ENCODE peak calls at places on chromosomes 1 and 21, in four cellular contexts. One of them, this sample, is unnamed.
A peak's percentile ranks its signal among the peaks of the same experiment; 100 is the strongest.

GRCh38 chr1:179310271-179310670 is 16.7 kb downstream of the SOAT1 start:
- DNase-seq in endothelial cell: no peak
- DNase-seq in GM12892: no peak
- DNase-seq in suprapubic skin: no peak
- DNase-seq in this sample: no peak

GRCh38 chr1:194870860-194871259 is 1684.4 kb upstream of the B3GALT2 start:
- DNase-seq in endothelial cell: no peak
- DNase-seq in GM12892: no peak
- DNase-seq in suprapubic skin: no peak
- DNase-seq in this sample: no peak

GRCh38 chr1:201946224-201946908 is at the start of gene LMOD1:
- DNase-seq in endothelial cell: peak; percentile 72
- DNase-seq in GM12892: no peak
- DNase-seq in suprapubic skin: peak; percentile 87
- DNase-seq in this sample: no peak

GRCh38 chr1:41240806-41241747 is 1.0 kb downstream of the SCMH1 start:
- DNase-seq in endothelial cell: peak; percentile 55
- DNase-seq in GM12892: peak; percentile 48
- DNase-seq in suprapubic skin: peak; percentile 78
- DNase-seq in this sample: no peak

GRCh38 chr1:63073530-63074306 is 248.6 kb upstream of the FOXD3 start:
- DNase-seq in endothelial cell: peak; percentile 36
- DNase-seq in GM12892: no peak
- DNase-seq in suprapubic skin: no peak
- DNase-seq in this sample: no peak

GRCh38 chr1:93087532-93087931 is 8.4 kb downstream of the MTF2 start:
- DNase-seq in endothelial cell: no peak
- DNase-seq in GM12892: no peak
- DNase-seq in suprapubic skin: no peak
- DNase-seq in this sample: no peak

GRCh38 chr1:237613984-237614383 is 276.7 kb downstream of the ZP4 start:
- DNase-seq in endothelial cell: no peak
- DNase-seq in GM12892: no peak
- DNase-seq in suprapubic skin: no peak
- DNase-seq in this sample: no peak

GRCh38 chr1:119327436-119328155 is 41.0 kb upstream of the HAO2 start:
- DNase-seq in endothelial cell: peak; percentile 68
- DNase-seq in GM12892: no peak
- DNase-seq in suprapubic skin: no peak
- DNase-seq in this sample: no peak

GRCh38 chr21:36461918-36462486 is 17.9 kb downstream of the CLDN14 start:
- DNase-seq in endothelial cell: no peak
- DNase-seq in GM12892: no peak
- DNase-seq in suprapubic skin: no peak
- DNase-seq in this sample: no peak

GRCh38 chr21:46049890-46050650 is 47.8 kb upstream of the COL6A2 start:
- DNase-seq in endothelial cell: no peak
- DNase-seq in GM12892: no peak
- DNase-seq in suprapubic skin: peak; percentile 66
- DNase-seq in this sample: no peak

GRCh38 chr21:37868896-37869295 is 47.4 kb downstream of the KCNJ6 start:
- DNase-seq in endothelial cell: no peak
- DNase-seq in GM12892: no peak
- DNase-seq in suprapubic skin: no peak
- DNase-seq in this sample: no peak

GRCh38 chr1:85308837-85309350 is 32.5 kb upstream of the BCL10 start:
- DNase-seq in endothelial cell: no peak
- DNase-seq in GM12892: no peak
- DNase-seq in suprapubic skin: no peak
- DNase-seq in this sample: no peak

GRCh38 chr1:15308135-15308534 is 61.1 kb downstream of the FHAD1 start:
- DNase-seq in endothelial cell: no peak
- DNase-seq in GM12892: no peak
- DNase-seq in suprapubic skin: no peak
- DNase-seq in this sample: no peak

GRCh38 chr1:14929547-14930223 is 223.9 kb upstream of the TMEM51 start:
- DNase-seq in endothelial cell: no peak
- DNase-seq in GM12892: no peak
- DNase-seq in suprapubic skin: no peak
- DNase-seq in this sample: no peak

GRCh38 chr1:68121536-68121935 is 71.1 kb upstream of the DIRAS3 start:
- DNase-seq in endothelial cell: no peak
- DNase-seq in GM12892: no peak
- DNase-seq in suprapubic skin: no peak
- DNase-seq in this sample: no peak